ENCODE peak calls at places on chromosomes 3 and 15, in four cellular contexts. One of them, this sample, is unnamed.

GRCh38 chr15:38251726-38252480 is 733 bp upstream of the SPRED1 start:
- DNase-seq in upper lobe of left lung: peak
- DNase-seq in neural progenitor cell: peak
- DNase-seq in cardiac fibroblast: peak
- DNase-seq in this sample: peak

GRCh38 chr3:144708437-144708836 is 736.8 kb downstream of the DIPK2A start:
- DNase-seq in upper lobe of left lung: no peak
- DNase-seq in neural progenitor cell: no peak
- DNase-seq in cardiac fibroblast: no peak
- DNase-seq in this sample: peak

GRCh38 chr15:89358755-89359439 is 24.3 kb upstream of the POLG start:
- DNase-seq in upper lobe of left lung: peak
- DNase-seq in neural progenitor cell: peak
- DNase-seq in cardiac fibroblast: peak
- DNase-seq in this sample: peak

GRCh38 chr3:44058022-44058867 is 183.4 kb upstream of the TOPAZ1 start:
- DNase-seq in upper lobe of left lung: peak
- DNase-seq in neural progenitor cell: no peak
- DNase-seq in cardiac fibroblast: peak
- DNase-seq in this sample: peak

GRCh38 chr3:33915796-33916589 is 117.6 kb downstream of the PDCD6IP start:
- DNase-seq in upper lobe of left lung: no peak
- DNase-seq in neural progenitor cell: peak
- DNase-seq in cardiac fibroblast: peak
- DNase-seq in this sample: peak

GRCh38 chr15:79779739-79780138 is 117.1 kb downstream of the MTHFS start:
- DNase-seq in upper lobe of left lung: no peak
- DNase-seq in neural progenitor cell: no peak
- DNase-seq in cardiac fibroblast: no peak
- DNase-seq in this sample: peak

GRCh38 chr15:29815000-29815704 is 7.1 kb downstream of the TJP1 start:
- DNase-seq in upper lobe of left lung: no peak
- DNase-seq in neural progenitor cell: no peak
- DNase-seq in cardiac fibroblast: peak
- DNase-seq in this sample: no peak

GRCh38 chr15:67902579-67902979 is 62.7 kb upstream of the RNU6-1 start:
- DNase-seq in upper lobe of left lung: no peak
- DNase-seq in neural progenitor cell: no peak
- DNase-seq in cardiac fibroblast: no peak
- DNase-seq in this sample: no peak

GRCh38 chr15:91100561-91101355 is 701 bp downstream of the SV2B start:
- DNase-seq in upper lobe of left lung: no peak
- DNase-seq in neural progenitor cell: peak
- DNase-seq in cardiac fibroblast: peak
- DNase-seq in this sample: no peak

GRCh38 chr3:27643355-27643754 is 78.8 kb downstream of the EOMES start:
- DNase-seq in upper lobe of left lung: no peak
- DNase-seq in neural progenitor cell: no peak
- DNase-seq in cardiac fibroblast: peak
- DNase-seq in this sample: no peak

GRCh38 chr15:40142428-40142827 is 18.4 kb upstream of the BUB1B start:
- DNase-seq in upper lobe of left lung: no peak
- DNase-seq in neural progenitor cell: no peak
- DNase-seq in cardiac fibroblast: no peak
- DNase-seq in this sample: no peak

GRCh38 chr3:37852771-37853170 is 8.9 kb upstream of the CTDSPL start:
- DNase-seq in upper lobe of left lung: no peak
- DNase-seq in neural progenitor cell: no peak
- DNase-seq in cardiac fibroblast: no peak
- DNase-seq in this sample: no peak

GRCh38 chr15:49721091-49721490 is 100.2 kb downstream of the DTWD1 start:
- DNase-seq in upper lobe of left lung: no peak
- DNase-seq in neural progenitor cell: no peak
- DNase-seq in cardiac fibroblast: no peak
- DNase-seq in this sample: no peak

GRCh38 chr15:79380755-79381499 is 51.2 kb upstream of the MINAR1 start:
- DNase-seq in upper lobe of left lung: no peak
- DNase-seq in neural progenitor cell: peak
- DNase-seq in cardiac fibroblast: peak
- DNase-seq in this sample: peak

GRCh38 chr3:48157950-48158376 is 30.3 kb downstream of the CDC25A start:
- DNase-seq in upper lobe of left lung: no peak
- DNase-seq in neural progenitor cell: peak
- DNase-seq in cardiac fibroblast: peak
- DNase-seq in this sample: no peak

GRCh38 chr3:1103525-1103924 is 10.7 kb downstream of the CNTN6 start:
- DNase-seq in upper lobe of left lung: no peak
- DNase-seq in neural progenitor cell: no peak
- DNase-seq in cardiac fibroblast: peak
- DNase-seq in this sample: no peak
- TF ChIP-seq CTCF in upper lobe of left lung: no peak
- TF ChIP-seq CTCF in neural progenitor cell: peak
- TF ChIP-seq CTCF in cardiac fibroblast: no peak
- TF ChIP-seq CTCF in this sample: no peak

DNA sequence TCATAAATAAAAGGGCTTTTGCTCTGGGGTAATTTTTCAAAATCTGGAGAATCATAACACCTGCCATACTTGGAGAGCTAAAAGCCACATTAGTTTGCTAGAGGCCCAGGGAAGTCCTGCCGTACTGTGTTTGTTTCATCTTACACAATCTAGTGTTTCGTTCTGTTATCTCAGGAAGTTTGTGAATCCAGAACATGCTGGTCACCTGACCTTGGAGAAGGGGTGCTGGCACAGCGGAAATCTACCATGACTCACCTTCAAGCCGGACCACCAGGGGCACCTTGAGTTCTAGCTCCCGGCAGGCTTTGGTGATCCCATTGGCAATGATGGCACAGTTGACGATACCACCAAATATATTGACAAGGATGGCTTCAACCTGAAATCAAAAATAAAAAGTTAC is 253.9 kb downstream of the SUCLG2 start:
- DNase-seq in upper lobe of left lung: no peak
- DNase-seq in neural progenitor cell: no peak
- DNase-seq in cardiac fibroblast: no peak
- DNase-seq in this sample: no peak
- TF ChIP-seq CTCF in upper lobe of left lung: no peak
- TF ChIP-seq CTCF in neural progenitor cell: no peak
- TF ChIP-seq CTCF in cardiac fibroblast: no peak
- TF ChIP-seq CTCF in this sample: no peak

DNA sequence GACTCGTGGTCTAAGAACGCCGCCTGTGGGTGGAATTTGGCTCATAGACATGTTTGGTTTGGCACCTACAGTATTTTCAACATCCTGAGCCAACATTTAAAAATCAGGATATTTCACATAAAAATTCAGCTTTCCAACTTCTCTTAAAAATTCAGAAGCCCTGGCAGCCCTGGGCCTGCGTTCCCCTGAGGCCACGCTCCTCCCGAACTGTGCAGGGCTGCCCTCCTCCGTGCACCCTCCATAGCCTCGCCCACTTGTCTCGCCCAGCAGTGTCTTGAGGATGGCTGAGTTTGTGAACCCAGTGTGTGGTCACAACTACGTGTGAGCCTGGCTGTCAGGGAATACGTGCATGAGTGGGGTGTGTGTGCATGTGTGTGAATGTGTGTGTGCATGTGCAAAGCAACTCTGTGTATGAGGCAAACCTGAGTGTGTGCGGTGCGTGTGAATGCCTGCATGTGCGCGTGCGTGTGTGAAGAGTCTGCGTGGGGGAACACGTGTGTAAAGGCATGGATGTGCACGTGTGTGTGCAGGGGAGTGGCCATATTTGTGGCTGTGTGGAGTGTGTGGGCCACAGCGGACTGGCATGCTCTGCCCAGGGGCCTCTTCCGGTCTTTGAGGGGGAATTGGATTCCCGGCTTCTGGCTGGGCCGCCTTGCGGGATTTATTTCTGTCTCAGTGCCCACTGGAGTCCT is 30.9 kb downstream of the PTH1R start:
- DNase-seq in upper lobe of left lung: peak
- DNase-seq in neural progenitor cell: no peak
- DNase-seq in cardiac fibroblast: peak
- DNase-seq in this sample: no peak
- TF ChIP-seq CTCF in upper lobe of left lung: no peak
- TF ChIP-seq CTCF in neural progenitor cell: no peak
- TF ChIP-seq CTCF in cardiac fibroblast: no peak
- TF ChIP-seq CTCF in this sample: no peak

DNA sequence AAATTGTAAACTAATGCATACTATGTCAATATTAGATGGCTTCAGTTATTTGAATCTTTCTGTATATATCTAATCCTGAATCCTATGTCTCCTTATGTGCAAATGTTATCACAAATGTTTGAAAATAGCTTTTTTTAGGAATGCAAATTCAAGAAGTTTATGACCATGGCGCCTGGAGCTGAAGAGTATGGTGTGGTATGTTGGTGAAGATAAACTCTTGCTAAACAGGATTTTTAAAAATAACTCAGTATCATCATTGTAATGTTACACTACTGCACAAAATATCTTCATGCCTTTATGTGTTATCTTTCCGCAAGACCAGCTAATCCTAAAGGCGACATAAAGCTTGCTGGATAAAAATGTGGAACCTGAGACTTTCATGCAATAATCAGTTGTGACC is 382.6 kb downstream of the ROBO1 start:
- DNase-seq in upper lobe of left lung: no peak
- DNase-seq in neural progenitor cell: no peak
- DNase-seq in cardiac fibroblast: no peak
- DNase-seq in this sample: no peak
- TF ChIP-seq CTCF in upper lobe of left lung: no peak
- TF ChIP-seq CTCF in neural progenitor cell: no peak
- TF ChIP-seq CTCF in cardiac fibroblast: no peak
- TF ChIP-seq CTCF in this sample: no peak

GRCh38 chr3:172711457-172711800 is 562 bp upstream of the NCEH1 start:
- DNase-seq in upper lobe of left lung: no peak
- DNase-seq in neural progenitor cell: no peak
- DNase-seq in cardiac fibroblast: no peak
- DNase-seq in this sample: peak
- TF ChIP-seq CTCF in upper lobe of left lung: no peak
- TF ChIP-seq CTCF in neural progenitor cell: no peak
- TF ChIP-seq CTCF in cardiac fibroblast: no peak
- TF ChIP-seq CTCF in this sample: no peak

DNA sequence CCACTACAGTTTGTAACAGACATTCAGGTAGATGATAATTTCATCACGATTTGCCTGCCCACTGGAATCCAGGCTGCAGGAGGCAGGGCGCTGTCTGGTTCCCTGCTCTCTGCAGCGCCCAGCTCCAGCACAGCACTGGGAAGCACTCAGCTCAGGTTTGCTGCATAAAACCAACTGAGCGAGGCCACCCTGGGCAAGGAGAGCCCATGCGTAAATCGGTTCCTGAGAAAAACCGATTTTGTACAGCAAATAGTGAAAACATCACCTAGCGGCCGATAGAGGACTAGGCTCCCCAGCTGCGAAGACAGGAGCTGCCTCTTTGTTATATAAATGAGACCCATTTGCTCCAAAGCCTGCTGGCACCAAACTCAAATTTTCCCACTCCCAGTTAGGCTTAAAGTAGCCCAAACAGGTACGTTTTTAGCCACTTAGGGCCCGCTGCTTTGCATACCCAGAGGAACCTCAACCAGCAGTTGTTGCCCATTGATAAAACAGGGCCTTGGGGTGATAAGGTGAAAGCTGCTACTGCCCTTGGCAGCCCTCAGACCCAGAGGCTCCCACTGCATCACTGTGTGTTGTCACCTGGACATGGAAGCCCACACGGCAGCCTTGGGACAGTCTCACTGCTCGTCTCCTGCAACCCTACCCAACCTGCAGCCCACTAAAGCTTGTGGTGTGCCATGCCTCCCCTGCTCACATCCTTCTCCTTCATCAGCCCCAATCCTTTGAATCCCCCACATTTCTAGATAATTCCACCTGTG is 47.5 kb downstream of the ALDH1L1 start:
- DNase-seq in upper lobe of left lung: no peak
- DNase-seq in neural progenitor cell: peak
- DNase-seq in cardiac fibroblast: peak
- DNase-seq in this sample: no peak
- TF ChIP-seq CTCF in upper lobe of left lung: no peak
- TF ChIP-seq CTCF in neural progenitor cell: peak
- TF ChIP-seq CTCF in cardiac fibroblast: peak
- TF ChIP-seq CTCF in this sample: no peak

GRCh38 chr3:153161138-153161713 is 800 bp upstream of the RAP2B start:
- DNase-seq in upper lobe of left lung: no peak
- DNase-seq in neural progenitor cell: peak
- DNase-seq in cardiac fibroblast: peak
- DNase-seq in this sample: peak
- TF ChIP-seq CTCF in upper lobe of left lung: no peak
- TF ChIP-seq CTCF in neural progenitor cell: no peak
- TF ChIP-seq CTCF in cardiac fibroblast: no peak
- TF ChIP-seq CTCF in this sample: no peak

DNA sequence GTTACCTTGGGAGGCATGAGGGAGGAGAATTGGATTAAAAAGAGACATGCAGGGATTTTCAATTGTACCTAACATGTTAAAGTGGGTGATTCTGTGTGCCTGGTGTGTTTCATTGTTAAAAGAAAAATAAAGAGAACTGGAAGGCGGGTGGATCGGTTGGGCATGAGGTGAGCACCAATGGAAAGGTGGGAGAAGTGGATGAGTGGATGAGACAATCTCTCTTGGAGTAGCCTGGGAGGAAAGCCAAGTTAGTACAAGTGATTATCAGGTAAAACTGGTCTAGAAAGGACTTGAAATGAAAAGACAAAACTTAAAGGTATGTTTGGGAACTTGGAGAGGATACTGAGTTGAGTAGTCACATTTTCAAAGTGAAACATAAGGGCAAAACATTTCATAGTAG is 12.1 kb downstream of the VEPH1 start:
- DNase-seq in upper lobe of left lung: no peak
- DNase-seq in neural progenitor cell: no peak
- DNase-seq in cardiac fibroblast: no peak
- DNase-seq in this sample: no peak
- TF ChIP-seq CTCF in upper lobe of left lung: no peak
- TF ChIP-seq CTCF in neural progenitor cell: no peak
- TF ChIP-seq CTCF in cardiac fibroblast: no peak
- TF ChIP-seq CTCF in this sample: no peak

GRCh38 chr15:100340721-100341661 is 784 bp downstream of the ADAMTS17 start:
- DNase-seq in upper lobe of left lung: peak
- DNase-seq in neural progenitor cell: peak
- DNase-seq in cardiac fibroblast: no peak
- DNase-seq in this sample: no peak
- TF ChIP-seq CTCF in upper lobe of left lung: no peak
- TF ChIP-seq CTCF in neural progenitor cell: no peak
- TF ChIP-seq CTCF in cardiac fibroblast: no peak
- TF ChIP-seq CTCF in this sample: no peak

This sample was measured in GM13976.